ENCODE peak calls at places on chromosome 11, in six cellular contexts. M is right lobe of liver, W is transverse colon, Y is A549, L is ovary, K is heart left ventricle. Q is an unnamed sample.

GRCh38 chr11:115464269-115464668 is 39.9 kb downstream of the CADM1 start:
- DNase-seq in M (no peak), W (no peak), Y (no peak), L (no peak), K (no peak), Q (no peak)

GRCh38 chr11:59223177-59223576 is 10.4 kb upstream of the MPEG1 start:
- DNase-seq in M (no peak), W (no peak), Y (no peak), L (no peak), K (no peak), Q (no peak)

GRCh38 chr11:76073716-76074115 is 132.6 kb downstream of the WNT11 start:
- DNase-seq in M (no peak), W (no peak), Y (no peak), L (no peak), K (no peak), Q (no peak)

GRCh38 chr11:35214792-35215193 is 75.8 kb downstream of the CD44 start:
- DNase-seq in M (no peak), W (no peak), Y (peak; percentile 46), L (no peak), K (no peak), Q (no peak)

GRCh38 chr11:63504933-63505586 is 824 bp upstream of the LGALS12 start:
- DNase-seq in M (peak; percentile 85), W (no peak), Y (no peak), L (no peak), K (peak; percentile 62), Q (no peak)

GRCh38 chr11:70944636-70945035 is 307.7 kb downstream of the SHANK2 start:
- DNase-seq in M (no peak), W (no peak), Y (no peak), L (no peak), K (no peak), Q (no peak)

GRCh38 chr11:110434952-110435779 is 5.4 kb downstream of the FDX1 start:
- DNase-seq in M (no peak), W (peak; percentile 20), Y (peak; percentile 25), L (no peak), K (no peak), Q (no peak)

GRCh38 chr11:130561441-130561881 is 113.0 kb downstream of the ADAMTS15 start:
- DNase-seq in M (no peak), W (no peak), Y (no peak), L (no peak), K (no peak), Q (no peak)

GRCh38 chr11:45660717-45661416 is 4.6 kb downstream of the CHST1 start:
- DNase-seq in M (peak; percentile 25), W (no peak), Y (no peak), L (no peak), K (no peak), Q (no peak)

DNA sequence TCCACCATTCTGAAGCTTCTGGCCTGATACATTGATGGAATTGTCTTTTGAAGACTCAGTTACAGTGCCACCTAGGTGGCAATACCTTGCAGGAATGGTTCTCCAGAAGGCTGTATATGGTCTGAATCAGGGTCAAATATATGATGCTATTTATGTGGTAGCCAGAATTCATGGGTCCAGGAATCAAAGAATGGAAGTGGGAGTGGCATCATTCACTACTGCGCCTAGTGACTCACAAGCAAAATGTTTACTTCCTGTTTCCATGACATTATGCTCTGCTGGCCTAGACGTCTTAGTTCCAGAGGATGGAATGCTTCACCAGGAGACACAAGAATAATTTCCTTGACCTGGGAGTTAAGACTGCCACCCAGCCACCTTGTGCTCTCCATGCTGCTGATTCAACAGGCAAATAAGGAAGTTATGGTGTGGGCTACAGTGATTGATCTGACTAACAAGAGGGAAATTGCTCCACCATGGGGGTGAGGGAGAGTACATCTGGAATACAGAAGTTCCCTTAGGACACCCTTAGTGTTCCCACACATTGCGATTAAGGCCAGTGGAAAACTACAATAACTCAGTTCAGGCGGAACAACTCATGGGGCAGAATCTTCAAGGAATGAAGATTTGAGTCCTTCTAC is 491.8 kb downstream of the ETS1 start:
- DNase-seq in M (no peak), W (no peak), Y (peak; percentile 45), L (no peak), K (no peak), Q (no peak)
- TF ChIP-seq CTCF in M (no peak), W (no peak), Y (no peak), L (no peak), K (no peak), Q (no peak)

GRCh38 chr11:67060111-67060522 is 3.5 kb downstream of the RHOD start:
- DNase-seq in M (no peak), W (no peak), Y (peak; percentile 52), L (no peak), K (no peak), Q (no peak)
- H3K27ac ChIP-seq in M (peak overlapping the region; percentile 37), W (no peak overlapping the region), Y (peak overlapping the region; percentile 56), L (no peak overlapping the region), K (no peak overlapping the region), Q (peak overlapping the region; percentile 17)

GRCh38 chr11:72676874-72677341 is 2.7 kb upstream of the PDE2A start:
- DNase-seq in M (peak; percentile 69), W (peak; percentile 37), Y (peak; percentile 32), L (peak; percentile 54), K (peak; percentile 70), Q (no peak)

GRCh38 chr11:72679869-72680268 is 5.6 kb upstream of the PDE2A start:
- DNase-seq in M (no peak), W (no peak), Y (no peak), L (no peak), K (no peak), Q (no peak)

GRCh38 chr11:72680624-72681158 is 6.5 kb upstream of the PDE2A start:
- DNase-seq in M (no peak), W (no peak), Y (no peak), L (no peak), K (no peak), Q (no peak)

GRCh38 chr11:72681226-72682153 is 7.3 kb upstream of the PDE2A start:
- DNase-seq in M (no peak), W (no peak), Y (no peak), L (no peak), K (no peak), Q (no peak)

GRCh38 chr11:72678524-72678923 is 4.3 kb upstream of the PDE2A start:
- DNase-seq in M (no peak), W (no peak), Y (no peak), L (no peak), K (no peak), Q (no peak)
- TF ChIP-seq POLR2A in M (no peak), W (no peak), Y (no peak), L (no peak), K (no peak), Q (no peak)

GRCh38 chr11:1109101-1109917 is 34.6 kb downstream of the MUC2 start:
- DNase-seq in M (peak; percentile 49), W (no peak), Y (no peak), L (no peak), K (no peak), Q (no peak)

GRCh38 chr11:1107316-1108245 is 32.9 kb downstream of the MUC2 start:
- DNase-seq in M (no peak), W (no peak), Y (no peak), L (no peak), K (peak; percentile 9), Q (no peak)

GRCh38 chr11:1106387-1106786 is 31.7 kb downstream of the MUC2 start:
- DNase-seq in M (no peak), W (no peak), Y (no peak), L (no peak), K (no peak), Q (no peak)

GRCh38 chr11:1109918-1110705 is 35.4 kb downstream of the MUC2 start:
- DNase-seq in M (peak; percentile 44), W (no peak), Y (no peak), L (no peak), K (no peak), Q (no peak)

DNA sequence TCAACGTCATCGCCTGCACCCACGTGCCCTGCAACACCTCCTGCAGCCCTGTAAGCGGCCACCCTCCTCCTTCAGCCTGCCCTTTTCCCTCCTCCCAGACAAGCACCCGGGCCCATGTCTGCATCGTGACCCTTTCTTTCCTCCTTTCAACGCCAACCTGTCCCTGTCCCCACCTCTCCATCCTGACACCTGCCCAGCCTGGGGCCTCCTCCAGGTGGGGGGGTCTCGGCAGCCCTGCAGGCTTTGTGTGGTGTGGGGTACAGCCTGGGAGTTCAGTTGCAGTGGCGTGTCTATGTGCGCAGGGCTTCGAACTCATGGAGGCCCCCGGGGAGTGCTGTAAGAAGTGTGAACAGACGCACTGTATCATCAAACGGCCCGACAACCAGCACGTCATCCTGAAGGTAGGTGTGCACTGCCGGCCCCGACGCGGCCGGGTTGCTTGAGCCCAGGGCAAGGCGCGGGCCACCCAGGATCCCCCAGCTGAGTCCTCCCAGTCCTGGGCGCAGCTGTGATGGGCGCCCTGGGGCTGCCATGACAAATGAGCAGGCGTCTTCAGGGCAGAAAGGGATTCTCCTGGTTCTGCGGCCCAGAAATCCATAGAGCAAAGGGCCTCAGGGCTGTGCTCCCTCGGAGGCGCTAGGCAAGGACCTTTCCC is 33.7 kb downstream of the MUC2 start:
- DNase-seq in M (no peak), W (no peak), Y (no peak), L (no peak), K (peak; percentile 16), Q (no peak)
- TF ChIP-seq CTCF in M (no peak), W (no peak), Y (no peak), L (no peak), K (no peak), Q (no peak)

DNA sequence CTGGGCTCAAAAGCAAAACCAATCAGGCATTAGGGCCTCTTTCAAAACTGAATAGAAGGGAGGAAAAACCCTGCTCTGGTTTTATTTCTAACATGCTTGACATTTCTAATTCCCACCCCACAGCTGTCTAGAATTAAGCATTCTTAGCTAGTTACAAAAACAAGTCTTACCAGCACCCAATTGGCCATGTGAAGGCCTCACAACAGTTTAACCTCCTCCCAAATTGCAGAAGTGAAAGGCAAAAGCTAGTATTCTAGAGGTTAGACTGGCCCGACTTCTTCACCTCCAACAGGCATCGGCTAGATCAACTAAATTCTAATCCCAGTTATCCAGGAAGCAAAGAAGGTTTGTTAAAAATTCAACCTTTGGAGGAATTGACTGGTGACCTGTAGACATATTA is 6.5 kb downstream of the SF1 start:
- DNase-seq in M (no peak), W (no peak), Y (no peak), L (no peak), K (no peak), Q (no peak)
- H3K27ac ChIP-seq in M (no peak overlapping the region), W (no peak overlapping the region), Y (no peak overlapping the region), L (no peak overlapping the region), K (no peak overlapping the region), Q (peak overlapping the region; percentile 98)

GRCh38 chr11:65834202-65834601 is 439 bp downstream of the SNX32 start:
- DNase-seq in M (no peak), W (no peak), Y (no peak), L (no peak), K (no peak), Q (no peak)
- TF ChIP-seq POLR2A in M (no peak), W (no peak), Y (no peak), L (no peak), K (no peak), Q (no peak)

Q was measured in gastrocnemius medialis.